ENCODE peak calls at places on chromosomes 2 and 18, in ten cellular contexts. R is CD8-positive, alpha-beta T cell; F is astrocyte of the spinal cord; B is epithelial cell of esophagus; J is neural progenitor cell; S is brain microvascular endothelial cell; A is cardiac fibroblast; T is DND-41; X is upper lobe of right lung; G is dorsolateral prefrontal cortex. E is an unnamed sample.

GRCh38 chr2:158153270-158154015 is 51.8 kb downstream of the UPP2 start:
- DNase-seq in J (no peak), R (no peak), G (no peak), X (no peak), S (no peak), A (no peak), F (no peak), T (no peak), B (no peak), E (no peak)

GRCh38 chr2:156907806-156908205 is 349.7 kb upstream of the GALNT5 start:
- DNase-seq in A (no peak), R (no peak), S (no peak), J (no peak), X (no peak), F (peak; percentile 60), G (no peak), B (peak; percentile 53), T (no peak), E (no peak)

GRCh38 chr18:74171910-74172606 is 23.7 kb downstream of the TIMM21 start:
- DNase-seq in X (no peak), R (no peak), J (no peak), S (no peak), B (no peak), F (no peak), A (no peak), G (no peak), T (no peak), E (no peak)

GRCh38 chr18:48923746-48924580 is 26.8 kb downstream of the SMAD7 start:
- DNase-seq in R (no peak), F (peak; percentile 66), S (no peak), B (peak; percentile 56), J (no peak), X (no peak), G (no peak), A (peak; percentile 50), T (peak; percentile 45), E (no peak)

GRCh38 chr2:1743396-1744150 is 742 bp downstream of the PXDN start:
- DNase-seq in F (peak; percentile 67), J (peak; percentile 83), G (no peak), X (peak; percentile 64), S (no peak), A (peak; percentile 77), T (no peak), R (no peak), B (peak; percentile 39), E (no peak)

GRCh38 chr2:151637284-151637781 is 96.9 kb downstream of the NEB start:
- DNase-seq in F (no peak), B (no peak), X (no peak), J (no peak), R (peak; percentile 58), G (no peak), S (no peak), T (peak; percentile 64), A (no peak), E (no peak)

GRCh38 chr2:726158-726557 is 49.0 kb upstream of the TMEM18 start:
- DNase-seq in A (no peak), F (no peak), S (no peak), G (no peak), J (no peak), B (peak; percentile 8), X (no peak), T (no peak), R (no peak), E (no peak)

GRCh38 chr2:158321264-158321663 is 135.3 kb downstream of the CCDC148 start:
- DNase-seq in A (peak; percentile 51), S (peak; percentile 82), R (no peak), T (no peak), B (peak; percentile 95), X (no peak), F (peak; percentile 54), G (no peak), J (no peak), E (peak; percentile 66)

GRCh38 chr18:8741524-8741923 is 36.2 kb downstream of the MTCL1 start:
- DNase-seq in J (no peak), S (no peak), T (no peak), F (no peak), G (no peak), X (no peak), B (no peak), R (no peak), A (no peak), E (no peak)

GRCh38 chr2:225040862-225041209 is 1.4 kb downstream of the DOCK10 start:
- DNase-seq in F (peak; percentile 23), X (no peak), T (peak; percentile 18), J (peak; percentile 7), A (no peak), S (no peak), R (no peak), B (no peak), G (no peak), E (no peak)

GRCh38 chr2:120375251-120376020 is 29.5 kb downstream of the INHBB start:
- DNase-seq in B (no peak), A (no peak), F (no peak), T (no peak), J (no peak), S (no peak), X (no peak), R (no peak), G (no peak), E (no peak)

GRCh38 chr18:54390838-54391237 is 33.1 kb downstream of the C18orf54 start:
- DNase-seq in B (no peak), F (no peak), X (no peak), T (no peak), G (no peak), J (no peak), R (no peak), A (no peak), S (no peak), E (no peak)

GRCh38 chr2:48169066-48169724 is 262.9 kb upstream of the FBXO11 start:
- DNase-seq in G (no peak), F (no peak), S (no peak), J (no peak), B (no peak), R (no peak), T (no peak), A (peak; percentile 46), X (no peak), E (no peak)

DNA sequence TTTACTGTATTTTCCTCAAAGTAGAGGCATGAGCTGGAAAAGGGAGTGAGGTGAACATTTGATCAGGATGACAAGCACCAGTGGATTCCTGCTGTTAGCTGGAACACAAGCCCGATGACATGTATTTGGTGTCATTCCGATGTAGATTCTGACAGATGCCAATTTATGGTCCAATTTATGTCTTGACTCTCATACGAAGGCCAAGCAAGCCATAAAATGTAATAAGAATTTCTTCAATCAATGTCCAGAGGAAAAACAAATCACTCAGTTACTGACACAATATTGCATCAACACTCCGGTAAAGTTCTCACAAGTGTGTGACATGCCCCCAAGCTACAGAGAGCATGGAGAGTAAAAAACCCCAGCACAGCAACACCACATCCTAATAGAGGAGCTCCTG is 138.3 kb upstream of the ZNF521 start:
- DNase-seq in X (no peak), R (no peak), F (no peak), T (no peak), S (no peak), G (no peak), A (no peak), J (no peak), B (no peak), E (no peak)
- H3K4me3 ChIP-seq in X (no peak overlapping the region), R (no peak overlapping the region), F (no peak overlapping the region), T (no peak overlapping the region), S (no peak overlapping the region), G (no peak overlapping the region), A (no peak overlapping the region), J (no peak overlapping the region), B (no peak overlapping the region), E (no peak overlapping the region)

GRCh38 chr2:52510432-52510831 is 1257.2 kb upstream of the CHAC2 start:
- DNase-seq in A (no peak), F (peak; percentile 24), J (no peak), B (peak; percentile 37), T (no peak), R (no peak), X (no peak), G (no peak), S (peak; percentile 65), E (no peak)
- TF ChIP-seq CTCF in A (no peak), F (no peak), J (no peak), B (no peak), T (no peak), R (no peak), X (no peak), G (no peak), S (no peak), E (no peak)

GRCh38 chr18:2970762-2971659 is 41.9 kb downstream of the LPIN2 start:
- DNase-seq in R (no peak), X (no peak), A (no peak), F (no peak), B (no peak), G (no peak), T (peak; percentile 72), S (no peak), J (no peak), E (no peak)

GRCh38 chr18:2970344-2970743 is 42.6 kb downstream of the LPIN2 start:
- DNase-seq in T (no peak), X (no peak), R (no peak), F (no peak), B (no peak), J (no peak), A (no peak), G (no peak), S (no peak), E (no peak)

GRCh38 chr18:2974731-2975130 is 38.2 kb downstream of the LPIN2 start:
- DNase-seq in X (no peak), S (no peak), F (no peak), R (no peak), A (no peak), G (no peak), J (no peak), T (no peak), B (no peak), E (no peak)

GRCh38 chr18:2969695-2970094 is 43.2 kb downstream of the LPIN2 start:
- DNase-seq in S (no peak), R (no peak), G (no peak), T (no peak), F (no peak), A (no peak), J (no peak), B (no peak), X (no peak), E (no peak)

GRCh38 chr18:2971741-2972552 is 41.0 kb downstream of the LPIN2 start:
- DNase-seq in A (no peak), R (peak; percentile 52), J (no peak), X (peak; percentile 71), T (no peak), B (no peak), S (peak; percentile 76), F (peak; percentile 43), G (no peak), E (no peak)
- H3K4me3 ChIP-seq in A (no peak overlapping the region), R (peak overlapping the region; percentile 41), J (no peak overlapping the region), X (peak overlapping the region; percentile 23), T (no peak overlapping the region), B (no peak overlapping the region), S (no peak overlapping the region), F (no peak overlapping the region), G (no peak overlapping the region), E (no peak overlapping the region)

DNA sequence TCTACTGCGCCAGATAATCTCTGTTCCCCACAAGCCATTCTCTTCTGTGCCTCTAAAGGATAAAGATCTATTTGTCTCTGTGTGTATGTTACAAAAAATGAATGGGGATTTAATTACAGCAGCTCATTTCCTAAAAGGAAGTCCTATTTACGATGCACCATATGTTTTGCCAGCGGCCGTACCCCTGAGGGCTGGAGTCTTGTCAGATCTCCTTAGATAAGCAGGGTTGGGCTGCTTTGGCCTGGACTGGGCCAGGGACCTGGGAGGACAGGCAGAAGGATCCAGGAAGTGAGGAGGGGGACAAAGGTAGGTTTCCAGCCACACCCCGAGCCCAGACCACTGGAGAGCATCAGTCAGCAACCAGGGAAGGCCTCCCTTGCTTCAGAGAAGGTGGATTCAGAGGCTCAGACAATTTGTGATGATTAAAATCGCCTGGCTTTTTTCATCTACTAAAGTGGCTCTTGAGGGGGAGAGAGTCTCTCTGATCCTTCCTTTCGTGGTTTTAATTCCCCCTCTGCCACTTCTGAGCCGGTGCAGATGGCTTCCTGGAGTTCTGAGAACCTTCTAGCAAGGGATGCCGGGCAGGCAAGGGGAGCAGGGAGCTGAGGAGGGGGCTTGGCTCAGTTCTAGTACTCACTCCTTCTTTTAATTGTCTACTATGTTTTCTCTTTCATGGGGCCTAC is 42.1 kb downstream of the MYCN start:
- DNase-seq in T (no peak), F (no peak), S (no peak), G (no peak), J (no peak), A (no peak), R (no peak), B (no peak), X (no peak), E (no peak)
- TF ChIP-seq CTCF in T (no peak), F (no peak), S (no peak), G (no peak), J (no peak), A (no peak), R (no peak), B (no peak), X (no peak), E (no peak)